ENCODE peak calls at places on chromosome 10, in eight cellular contexts. One of them, this sample, is unnamed.
A peak's percentile ranks its signal among the peaks of the same experiment; 100 is the strongest.

GRCh38 chr10:126955934-126956711 is 50.9 kb downstream of the DOCK1 start:
- DNase-seq in NB4: no peak
- DNase-seq in aorta: no peak
- DNase-seq in activated CD4-positive, alpha-beta T cell treated with anti-CD3 and anti-CD28 coated beads, Interleukin-2, amount 50 U/mL, for 1 hour: no peak
- DNase-seq in WERI-Rb-1: no peak
- DNase-seq in activated gamma-delta T cell: no peak
- DNase-seq in stimulated activated CD4-positive, alpha-beta T cell treated with anti-CD3 and anti-CD28 coated beads, Interleukin-4, amount 100 ng/mL, for 48 hours: no peak
- DNase-seq in left cardiac atrium: no peak
- DNase-seq in this sample: no peak

GRCh38 chr10:49698679-49699078 is 19.2 kb downstream of the C10orf53 start:
- DNase-seq in activated CD4-positive, alpha-beta T cell treated with anti-CD3 and anti-CD28 coated beads, Interleukin-2, amount 50 U/mL, for 1 hour: no peak
- DNase-seq in stimulated activated CD4-positive, alpha-beta T cell treated with anti-CD3 and anti-CD28 coated beads, Interleukin-4, amount 100 ng/mL, for 48 hours: no peak
- DNase-seq in activated gamma-delta T cell: no peak
- DNase-seq in WERI-Rb-1: no peak
- DNase-seq in aorta: no peak
- DNase-seq in left cardiac atrium: no peak
- DNase-seq in NB4: no peak
- DNase-seq in this sample: no peak

GRCh38 chr10:4503076-4503475 is 322.9 kb upstream of the AKR1E2 start:
- DNase-seq in aorta: no peak
- DNase-seq in activated CD4-positive, alpha-beta T cell treated with anti-CD3 and anti-CD28 coated beads, Interleukin-2, amount 50 U/mL, for 1 hour: no peak
- DNase-seq in left cardiac atrium: no peak
- DNase-seq in stimulated activated CD4-positive, alpha-beta T cell treated with anti-CD3 and anti-CD28 coated beads, Interleukin-4, amount 100 ng/mL, for 48 hours: no peak
- DNase-seq in WERI-Rb-1: no peak
- DNase-seq in activated gamma-delta T cell: no peak
- DNase-seq in NB4: no peak
- DNase-seq in this sample: no peak

GRCh38 chr10:132322621-132323048 is 9.4 kb upstream of the LRRC27 start:
- DNase-seq in WERI-Rb-1: no peak
- DNase-seq in activated CD4-positive, alpha-beta T cell treated with anti-CD3 and anti-CD28 coated beads, Interleukin-2, amount 50 U/mL, for 1 hour: no peak
- DNase-seq in aorta: peak; percentile 34
- DNase-seq in activated gamma-delta T cell: no peak
- DNase-seq in stimulated activated CD4-positive, alpha-beta T cell treated with anti-CD3 and anti-CD28 coated beads, Interleukin-4, amount 100 ng/mL, for 48 hours: no peak
- DNase-seq in left cardiac atrium: no peak
- DNase-seq in NB4: peak; percentile 86
- DNase-seq in this sample: no peak

GRCh38 chr10:29248987-29249386 is 39.9 kb upstream of the LYZL1 start:
- DNase-seq in NB4: no peak
- DNase-seq in aorta: no peak
- DNase-seq in stimulated activated CD4-positive, alpha-beta T cell treated with anti-CD3 and anti-CD28 coated beads, Interleukin-4, amount 100 ng/mL, for 48 hours: no peak
- DNase-seq in left cardiac atrium: no peak
- DNase-seq in activated gamma-delta T cell: no peak
- DNase-seq in activated CD4-positive, alpha-beta T cell treated with anti-CD3 and anti-CD28 coated beads, Interleukin-2, amount 50 U/mL, for 1 hour: no peak
- DNase-seq in WERI-Rb-1: no peak
- DNase-seq in this sample: no peak

GRCh38 chr10:111440501-111440900 is 363.7 kb downstream of the ADRA2A start:
- DNase-seq in left cardiac atrium: no peak
- DNase-seq in activated gamma-delta T cell: no peak
- DNase-seq in activated CD4-positive, alpha-beta T cell treated with anti-CD3 and anti-CD28 coated beads, Interleukin-2, amount 50 U/mL, for 1 hour: no peak
- DNase-seq in stimulated activated CD4-positive, alpha-beta T cell treated with anti-CD3 and anti-CD28 coated beads, Interleukin-4, amount 100 ng/mL, for 48 hours: no peak
- DNase-seq in WERI-Rb-1: peak; percentile 60
- DNase-seq in aorta: no peak
- DNase-seq in NB4: no peak
- DNase-seq in this sample: no peak

GRCh38 chr10:72753760-72754231 is 61.9 kb downstream of the MCU start:
- DNase-seq in left cardiac atrium: no peak
- DNase-seq in stimulated activated CD4-positive, alpha-beta T cell treated with anti-CD3 and anti-CD28 coated beads, Interleukin-4, amount 100 ng/mL, for 48 hours: no peak
- DNase-seq in WERI-Rb-1: no peak
- DNase-seq in activated CD4-positive, alpha-beta T cell treated with anti-CD3 and anti-CD28 coated beads, Interleukin-2, amount 50 U/mL, for 1 hour: no peak
- DNase-seq in NB4: peak; percentile 95
- DNase-seq in aorta: no peak
- DNase-seq in activated gamma-delta T cell: no peak
- DNase-seq in this sample: peak; percentile 63

GRCh38 chr10:113524539-113525490 is 28.0 kb upstream of the HABP2 start:
- DNase-seq in left cardiac atrium: no peak
- DNase-seq in stimulated activated CD4-positive, alpha-beta T cell treated with anti-CD3 and anti-CD28 coated beads, Interleukin-4, amount 100 ng/mL, for 48 hours: no peak
- DNase-seq in WERI-Rb-1: no peak
- DNase-seq in activated CD4-positive, alpha-beta T cell treated with anti-CD3 and anti-CD28 coated beads, Interleukin-2, amount 50 U/mL, for 1 hour: no peak
- DNase-seq in aorta: no peak
- DNase-seq in activated gamma-delta T cell: no peak
- DNase-seq in NB4: no peak
- DNase-seq in this sample: no peak

GRCh38 chr10:124579003-124579384 is 117.4 kb downstream of the LHPP start:
- DNase-seq in left cardiac atrium: peak; percentile 23
- DNase-seq in activated CD4-positive, alpha-beta T cell treated with anti-CD3 and anti-CD28 coated beads, Interleukin-2, amount 50 U/mL, for 1 hour: no peak
- DNase-seq in stimulated activated CD4-positive, alpha-beta T cell treated with anti-CD3 and anti-CD28 coated beads, Interleukin-4, amount 100 ng/mL, for 48 hours: no peak
- DNase-seq in aorta: peak; percentile 85
- DNase-seq in WERI-Rb-1: no peak
- DNase-seq in NB4: no peak
- DNase-seq in activated gamma-delta T cell: no peak
- DNase-seq in this sample: no peak

GRCh38 chr10:91424016-91424415 is 13.9 kb downstream of the HECTD2 start:
- DNase-seq in left cardiac atrium: no peak
- DNase-seq in activated CD4-positive, alpha-beta T cell treated with anti-CD3 and anti-CD28 coated beads, Interleukin-2, amount 50 U/mL, for 1 hour: no peak
- DNase-seq in aorta: no peak
- DNase-seq in NB4: no peak
- DNase-seq in WERI-Rb-1: no peak
- DNase-seq in activated gamma-delta T cell: no peak
- DNase-seq in stimulated activated CD4-positive, alpha-beta T cell treated with anti-CD3 and anti-CD28 coated beads, Interleukin-4, amount 100 ng/mL, for 48 hours: peak; percentile 9
- DNase-seq in this sample: no peak

GRCh38 chr10:131033166-131034085 is 278.1 kb downstream of the TCERG1L start:
- DNase-seq in left cardiac atrium: no peak
- DNase-seq in WERI-Rb-1: no peak
- DNase-seq in aorta: no peak
- DNase-seq in activated gamma-delta T cell: no peak
- DNase-seq in stimulated activated CD4-positive, alpha-beta T cell treated with anti-CD3 and anti-CD28 coated beads, Interleukin-4, amount 100 ng/mL, for 48 hours: no peak
- DNase-seq in activated CD4-positive, alpha-beta T cell treated with anti-CD3 and anti-CD28 coated beads, Interleukin-2, amount 50 U/mL, for 1 hour: no peak
- DNase-seq in NB4: no peak
- DNase-seq in this sample: no peak

GRCh38 chr10:50390302-50390701 is 139.0 kb upstream of the ASAH2 start:
- DNase-seq in left cardiac atrium: no peak
- DNase-seq in NB4: no peak
- DNase-seq in stimulated activated CD4-positive, alpha-beta T cell treated with anti-CD3 and anti-CD28 coated beads, Interleukin-4, amount 100 ng/mL, for 48 hours: no peak
- DNase-seq in WERI-Rb-1: no peak
- DNase-seq in activated gamma-delta T cell: no peak
- DNase-seq in activated CD4-positive, alpha-beta T cell treated with anti-CD3 and anti-CD28 coated beads, Interleukin-2, amount 50 U/mL, for 1 hour: no peak
- DNase-seq in aorta: no peak
- DNase-seq in this sample: no peak

GRCh38 chr10:86955501-86956194 is 1.8 kb downstream of the MMRN2 start:
- DNase-seq in activated CD4-positive, alpha-beta T cell treated with anti-CD3 and anti-CD28 coated beads, Interleukin-2, amount 50 U/mL, for 1 hour: no peak
- DNase-seq in stimulated activated CD4-positive, alpha-beta T cell treated with anti-CD3 and anti-CD28 coated beads, Interleukin-4, amount 100 ng/mL, for 48 hours: no peak
- DNase-seq in WERI-Rb-1: no peak
- DNase-seq in activated gamma-delta T cell: no peak
- DNase-seq in aorta: peak; percentile 68
- DNase-seq in left cardiac atrium: peak; percentile 66
- DNase-seq in NB4: no peak
- DNase-seq in this sample: no peak

GRCh38 chr10:113335603-113336002 is 217.2 kb upstream of the HABP2 start:
- DNase-seq in NB4: no peak
- DNase-seq in stimulated activated CD4-positive, alpha-beta T cell treated with anti-CD3 and anti-CD28 coated beads, Interleukin-4, amount 100 ng/mL, for 48 hours: no peak
- DNase-seq in left cardiac atrium: no peak
- DNase-seq in aorta: no peak
- DNase-seq in WERI-Rb-1: no peak
- DNase-seq in activated CD4-positive, alpha-beta T cell treated with anti-CD3 and anti-CD28 coated beads, Interleukin-2, amount 50 U/mL, for 1 hour: no peak
- DNase-seq in activated gamma-delta T cell: no peak
- DNase-seq in this sample: no peak

GRCh38 chr10:75140246-75140645 is 28.8 kb downstream of the SAMD8 start:
- DNase-seq in aorta: no peak
- DNase-seq in activated gamma-delta T cell: no peak
- DNase-seq in NB4: no peak
- DNase-seq in WERI-Rb-1: peak; percentile 80
- DNase-seq in activated CD4-positive, alpha-beta T cell treated with anti-CD3 and anti-CD28 coated beads, Interleukin-2, amount 50 U/mL, for 1 hour: no peak
- DNase-seq in stimulated activated CD4-positive, alpha-beta T cell treated with anti-CD3 and anti-CD28 coated beads, Interleukin-4, amount 100 ng/mL, for 48 hours: no peak
- DNase-seq in left cardiac atrium: no peak
- DNase-seq in this sample: no peak

GRCh38 chr10:76085002-76085401 is 653.6 kb downstream of the LRMDA start:
- DNase-seq in NB4: no peak
- DNase-seq in activated CD4-positive, alpha-beta T cell treated with anti-CD3 and anti-CD28 coated beads, Interleukin-2, amount 50 U/mL, for 1 hour: no peak
- DNase-seq in activated gamma-delta T cell: no peak
- DNase-seq in left cardiac atrium: no peak
- DNase-seq in stimulated activated CD4-positive, alpha-beta T cell treated with anti-CD3 and anti-CD28 coated beads, Interleukin-4, amount 100 ng/mL, for 48 hours: no peak
- DNase-seq in WERI-Rb-1: no peak
- DNase-seq in aorta: no peak
- DNase-seq in this sample: no peak

GRCh38 chr10:127157506-127158205 is 38.7 kb downstream of the INSYN2A start:
- DNase-seq in aorta: no peak
- DNase-seq in activated gamma-delta T cell: no peak
- DNase-seq in left cardiac atrium: no peak
- DNase-seq in NB4: no peak
- DNase-seq in WERI-Rb-1: no peak
- DNase-seq in activated CD4-positive, alpha-beta T cell treated with anti-CD3 and anti-CD28 coated beads, Interleukin-2, amount 50 U/mL, for 1 hour: no peak
- DNase-seq in stimulated activated CD4-positive, alpha-beta T cell treated with anti-CD3 and anti-CD28 coated beads, Interleukin-4, amount 100 ng/mL, for 48 hours: no peak
- DNase-seq in this sample: no peak

GRCh38 chr10:21754410-21755011 is 220.5 kb downstream of the MLLT10 start:
- DNase-seq in NB4: peak; percentile 76
- DNase-seq in left cardiac atrium: no peak
- DNase-seq in aorta: no peak
- DNase-seq in activated CD4-positive, alpha-beta T cell treated with anti-CD3 and anti-CD28 coated beads, Interleukin-2, amount 50 U/mL, for 1 hour: no peak
- DNase-seq in WERI-Rb-1: peak; percentile 10
- DNase-seq in activated gamma-delta T cell: no peak
- DNase-seq in stimulated activated CD4-positive, alpha-beta T cell treated with anti-CD3 and anti-CD28 coated beads, Interleukin-4, amount 100 ng/mL, for 48 hours: no peak
- DNase-seq in this sample: no peak

GRCh38 chr10:130099344-130099743 is 11.3 kb downstream of the C10orf143 start:
- DNase-seq in activated gamma-delta T cell: no peak
- DNase-seq in activated CD4-positive, alpha-beta T cell treated with anti-CD3 and anti-CD28 coated beads, Interleukin-2, amount 50 U/mL, for 1 hour: no peak
- DNase-seq in stimulated activated CD4-positive, alpha-beta T cell treated with anti-CD3 and anti-CD28 coated beads, Interleukin-4, amount 100 ng/mL, for 48 hours: no peak
- DNase-seq in aorta: no peak
- DNase-seq in WERI-Rb-1: no peak
- DNase-seq in NB4: no peak
- DNase-seq in left cardiac atrium: no peak
- DNase-seq in this sample: no peak

GRCh38 chr10:58638406-58638805 is 125.7 kb downstream of the BICC1 start:
- DNase-seq in activated CD4-positive, alpha-beta T cell treated with anti-CD3 and anti-CD28 coated beads, Interleukin-2, amount 50 U/mL, for 1 hour: no peak
- DNase-seq in WERI-Rb-1: no peak
- DNase-seq in left cardiac atrium: no peak
- DNase-seq in aorta: no peak
- DNase-seq in NB4: no peak
- DNase-seq in stimulated activated CD4-positive, alpha-beta T cell treated with anti-CD3 and anti-CD28 coated beads, Interleukin-4, amount 100 ng/mL, for 48 hours: no peak
- DNase-seq in activated gamma-delta T cell: no peak
- DNase-seq in this sample: no peak

GRCh38 chr10:71744897-71745658 is 25.5 kb upstream of the C10orf105 start:
- DNase-seq in WERI-Rb-1: no peak
- DNase-seq in NB4: no peak
- DNase-seq in stimulated activated CD4-positive, alpha-beta T cell treated with anti-CD3 and anti-CD28 coated beads, Interleukin-4, amount 100 ng/mL, for 48 hours: no peak
- DNase-seq in aorta: no peak
- DNase-seq in activated CD4-positive, alpha-beta T cell treated with anti-CD3 and anti-CD28 coated beads, Interleukin-2, amount 50 U/mL, for 1 hour: no peak
- DNase-seq in activated gamma-delta T cell: no peak
- DNase-seq in left cardiac atrium: no peak
- DNase-seq in this sample: no peak

This sample was measured in KBM-7.